ENCODE peak calls at places on chromosomes 7 and 10, in eight cellular contexts. One of them, this sample, is unnamed.

GRCh38 chr7:81308643-81309354 is 389.9 kb upstream of the SEMA3C start:
- DNase-seq in stomach: no peak
- DNase-seq in posterior cingulate gyrus: no peak
- DNase-seq in T1000: no peak
- DNase-seq in stimulated activated naive CD4-positive, alpha-beta T cell: no peak
- DNase-seq in astrocyte of the hippocampus: no peak
- DNase-seq in HCT116: no peak
- DNase-seq in M059J: peak; percentile 37
- DNase-seq in this sample: no peak

GRCh38 chr7:140262242-140262903 is 85.6 kb upstream of the KDM7A start:
- DNase-seq in stomach: no peak
- DNase-seq in posterior cingulate gyrus: no peak
- DNase-seq in T1000: no peak
- DNase-seq in stimulated activated naive CD4-positive, alpha-beta T cell: no peak
- DNase-seq in astrocyte of the hippocampus: no peak
- DNase-seq in HCT116: no peak
- DNase-seq in M059J: no peak
- DNase-seq in this sample: no peak

GRCh38 chr7:85213500-85213899 is 26.6 kb upstream of the SEMA3D start:
- DNase-seq in stomach: no peak
- DNase-seq in posterior cingulate gyrus: no peak
- DNase-seq in T1000: no peak
- DNase-seq in stimulated activated naive CD4-positive, alpha-beta T cell: no peak
- DNase-seq in astrocyte of the hippocampus: no peak
- DNase-seq in HCT116: no peak
- DNase-seq in M059J: no peak
- DNase-seq in this sample: no peak

GRCh38 chr10:110868981-110869380 is 2.7 kb upstream of the PDCD4 start:
- DNase-seq in stomach: no peak
- DNase-seq in posterior cingulate gyrus: no peak
- DNase-seq in T1000: no peak
- DNase-seq in stimulated activated naive CD4-positive, alpha-beta T cell: peak; percentile 78
- DNase-seq in astrocyte of the hippocampus: no peak
- DNase-seq in HCT116: no peak
- DNase-seq in M059J: no peak
- DNase-seq in this sample: no peak

GRCh38 chr7:19213746-19214145 is 68.5 kb upstream of the FERD3L start:
- DNase-seq in stomach: no peak
- DNase-seq in posterior cingulate gyrus: no peak
- DNase-seq in T1000: no peak
- DNase-seq in stimulated activated naive CD4-positive, alpha-beta T cell: no peak
- DNase-seq in astrocyte of the hippocampus: peak; percentile 8
- DNase-seq in HCT116: no peak
- DNase-seq in M059J: peak; percentile 4
- DNase-seq in this sample: no peak

GRCh38 chr10:43778571-43778970 is 129.9 kb upstream of the ZNF32 start:
- DNase-seq in stomach: no peak
- DNase-seq in posterior cingulate gyrus: no peak
- DNase-seq in T1000: no peak
- DNase-seq in stimulated activated naive CD4-positive, alpha-beta T cell: no peak
- DNase-seq in astrocyte of the hippocampus: no peak
- DNase-seq in HCT116: no peak
- DNase-seq in M059J: no peak
- DNase-seq in this sample: no peak

GRCh38 chr10:22625511-22626288 is 88.7 kb downstream of the PIP4K2A start:
- DNase-seq in stomach: no peak
- DNase-seq in posterior cingulate gyrus: no peak
- DNase-seq in T1000: no peak
- DNase-seq in stimulated activated naive CD4-positive, alpha-beta T cell: no peak
- DNase-seq in astrocyte of the hippocampus: peak; percentile 76
- DNase-seq in HCT116: no peak
- DNase-seq in M059J: no peak
- DNase-seq in this sample: no peak

GRCh38 chr10:119316729-119317097 is 109.3 kb downstream of the GRK5 start:
- DNase-seq in stomach: no peak
- DNase-seq in posterior cingulate gyrus: no peak
- DNase-seq in T1000: peak; percentile 64
- DNase-seq in stimulated activated naive CD4-positive, alpha-beta T cell: no peak
- DNase-seq in astrocyte of the hippocampus: peak; percentile 90
- DNase-seq in HCT116: peak; percentile 89
- DNase-seq in M059J: peak; percentile 96
- DNase-seq in this sample: no peak